ENCODE peak calls at places on chromosomes 3 and 15, in four cellular contexts. J, F, L and K are unnamed samples.

GRCh38 chr3:35946121-35946856 is 307.0 kb downstream of the ARPP21 start:
- DNase-seq in J (no peak), F (no peak), L (no peak), K (no peak)

GRCh38 chr15:61906961-61907752 is 153.1 kb downstream of the VPS13C start:
- DNase-seq in F (no peak), J (no peak), L (no peak), K (no peak)

GRCh38 chr3:188338081-188338480 is 184.1 kb downstream of the LPP start:
- DNase-seq in J (no peak), L (no peak), F (no peak), K (no peak)

GRCh38 chr3:185537369-185537970 is 14.9 kb downstream of the LIPH start:
- DNase-seq in J (no peak), L (no peak), F (peak), K (peak)

GRCh38 chr3:20511863-20512262 is 325.9 kb upstream of the SGO1 start:
- DNase-seq in J (no peak), F (peak), L (no peak), K (no peak)

GRCh38 chr15:41666353-41666920 is 6.2 kb downstream of the MGA start:
- DNase-seq in J (no peak), F (no peak), L (no peak), K (no peak)

GRCh38 chr3:146543461-146544012 is 870 bp downstream of the PLSCR1 start:
- DNase-seq in J (no peak), L (no peak), F (no peak), K (no peak)

GRCh38 chr15:79903626-79904025 is 6.8 kb upstream of the MTHFS start:
- DNase-seq in F (no peak), L (no peak), J (no peak), K (no peak)

GRCh38 chr3:113331187-113331586 is 110.1 kb downstream of the CFAP44 start:
- DNase-seq in L (no peak), J (no peak), F (no peak), K (no peak)

GRCh38 chr15:41778503-41778902 is 4.2 kb downstream of the MAPKBP1 start:
- DNase-seq in L (no peak), F (no peak), J (no peak), K (no peak)